ENCODE peak calls at places on chromosomes 6 and 20, in four cellular contexts. V is HCT116, B is right cardiac atrium, D is thoracic aorta. S is an unnamed sample. For H3K4me1, the result is how much of the 10 kb centered on the place peaks cover.

GRCh38 chr6:101275251-101275650 is 118.3 kb upstream of the GRIK2 start:
- DNase-seq in V (no peak), B (no peak), D (no peak), S (no peak)

GRCh38 chr6:34455831-34456230 is 10.0 kb upstream of the PACSIN1 start:
- DNase-seq in V (no peak), B (no peak), D (no peak), S (no peak)

GRCh38 chr6:56668158-56668557 is 25.5 kb upstream of the DST start:
- DNase-seq in V (no peak), B (no peak), D (no peak), S (no peak)

GRCh38 chr6:26043389-26044139 is 43.7 kb upstream of the HFE start:
- DNase-seq in V (no peak), B (peak), D (no peak), S (peak)

GRCh38 chr20:53786445-53787267 is 193.0 kb upstream of the ZNF217 start:
- DNase-seq in V (peak), B (no peak), D (no peak), S (no peak)

GRCh38 chr6:127096167-127096566 is 22.3 kb upstream of the RSPO3 start:
- DNase-seq in V (no peak), B (no peak), D (no peak), S (no peak)

GRCh38 chr20:48210111-48211029 is 425.1 kb upstream of the SULF2 start:
- DNase-seq in V (no peak), B (no peak), D (no peak), S (no peak)

GRCh38 chr6:155985660-155986138 is 530.1 kb upstream of the NOX3 start:
- DNase-seq in V (no peak), B (no peak), D (no peak), S (no peak)

GRCh38 chr20:43341541-43341940 is 116.2 kb upstream of the SRSF6 start:
- DNase-seq in V (no peak), B (no peak), D (no peak), S (no peak)

GRCh38 chr6:15408758-15409157 is 162.9 kb downstream of the JARID2 start:
- DNase-seq in V (no peak), B (no peak), D (no peak), S (no peak)

GRCh38 chr6:7528565-7528964 is 12.9 kb upstream of the DSP start:
- DNase-seq in V (no peak), B (no peak), D (no peak), S (no peak)

GRCh38 chr20:32526125-32526524 is 59.0 kb downstream of the NOL4L start:
- DNase-seq in V (no peak), B (no peak), D (no peak), S (no peak)
- H3K4me3 ChIP-seq in V (no peak), B (no peak), D (no peak), S (no peak)

GRCh38 chr20:62215991-62216635 is 4.0 kb downstream of the HRH3 start:
- DNase-seq in V (no peak), B (peak), D (no peak), S (peak)

GRCh38 chr20:62214067-62214466 is 6.0 kb downstream of the HRH3 start:
- DNase-seq in V (no peak), B (peak), D (no peak), S (no peak)

GRCh38 chr20:62217913-62218773 is 1.9 kb downstream of the HRH3 start:
- DNase-seq in V (no peak), B (peak), D (no peak), S (no peak)

GRCh38 chr20:62216636-62217566 is 3.2 kb downstream of the HRH3 start:
- DNase-seq in V (no peak), B (peak), D (no peak), S (peak)

DNA sequence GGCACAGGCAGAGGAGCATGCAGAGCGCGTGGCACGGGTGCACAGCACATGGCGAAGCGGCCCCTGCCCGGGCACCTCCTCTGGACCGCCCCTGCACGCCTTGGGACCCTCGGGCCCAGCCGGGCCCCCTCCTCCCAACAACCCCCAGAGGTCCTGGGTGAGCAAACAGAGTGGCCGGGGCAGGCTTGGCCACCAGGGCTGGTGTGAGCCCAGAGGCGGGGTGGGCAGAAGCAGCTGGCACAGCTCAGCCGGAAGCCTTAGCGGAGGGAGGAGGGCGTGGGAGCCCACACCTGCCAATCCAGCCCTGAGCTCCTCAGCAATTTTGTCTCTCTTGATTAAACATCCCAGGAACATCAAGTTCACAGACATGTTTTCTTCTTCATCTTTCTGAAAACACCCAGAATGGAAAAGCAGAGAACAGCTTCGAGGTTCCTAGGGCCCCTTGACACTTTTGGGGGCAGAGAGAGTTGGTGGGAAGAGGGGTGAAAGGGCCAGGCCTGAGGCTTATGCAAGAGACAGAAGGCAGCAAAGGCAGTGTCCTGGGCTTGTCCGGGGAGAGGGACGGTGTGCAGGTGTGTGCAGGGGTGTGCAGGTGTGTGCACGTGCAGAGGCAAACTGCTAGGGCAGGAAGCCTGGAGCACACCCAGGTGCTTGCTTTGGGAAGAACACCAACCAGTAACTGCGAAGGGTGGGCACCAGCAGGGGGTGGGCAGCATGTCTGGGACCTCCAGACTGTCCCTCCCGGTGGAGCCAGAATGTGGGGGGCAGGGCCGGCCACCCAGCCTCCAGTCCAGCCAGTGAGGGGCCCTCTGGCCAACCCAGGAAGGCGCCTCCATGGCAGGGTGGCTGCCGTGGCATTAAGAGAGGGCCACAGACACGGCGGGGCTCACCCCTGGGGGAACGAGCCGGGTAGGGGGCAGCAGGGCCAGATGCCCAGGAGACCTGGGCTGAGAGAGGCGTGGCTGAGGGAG is 4.8 kb downstream of the HRH3 start:
- DNase-seq in V (no peak), B (peak), D (no peak), S (no peak)
- H3K4me1 ChIP-seq in V (under half), B (under half), D (under half), S (under half)

GRCh38 chr20:25178563-25179438 is 16.7 kb upstream of the ENTPD6 start:
- DNase-seq in V (peak), B (peak), D (no peak), S (peak)
- H3K27ac ChIP-seq in V (peak), B (no peak), D (no peak), S (no peak)

DNA sequence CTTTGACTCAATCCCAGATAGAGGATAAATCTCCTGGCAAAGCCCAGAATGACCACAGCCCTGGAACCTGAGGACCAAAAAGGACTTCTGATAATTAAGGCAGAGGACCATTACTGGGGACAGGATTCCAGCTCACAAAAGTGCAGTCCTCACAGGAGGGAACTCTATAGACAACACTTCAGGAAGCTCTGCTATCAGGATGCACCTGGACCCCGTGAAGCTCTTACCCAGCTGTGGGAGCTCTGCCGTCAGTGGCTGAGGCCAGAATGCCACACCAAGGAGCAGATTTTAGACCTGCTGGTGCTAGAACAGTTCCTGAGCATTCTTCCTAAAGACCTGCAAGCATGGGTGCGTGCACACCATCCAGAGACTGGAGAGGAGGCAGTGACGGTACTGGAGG is 987 bp downstream of the ZSCAN16 start:
- DNase-seq in V (no peak), B (no peak), D (no peak), S (no peak)
- H3K4me3 ChIP-seq in V (peak), B (no peak), D (peak), S (no peak)